ENCODE peak calls at places on chromosomes 11 and 22, in four cellular contexts. F is WTC11, R is HepG2, N is SK-N-SH. B is an unnamed sample.

GRCh38 chr11:76617553-76618265 is 52.8 kb downstream of the LRRC32 start:
- DNase-seq in F (no peak), R (no peak), N (no peak), B (no peak)

GRCh38 chr22:36746571-36746970 is 29.3 kb downstream of the IFT27 start:
- DNase-seq in N (no peak), R (no peak), F (peak; percentile 2), B (no peak)

GRCh38 chr11:122162095-122162494 is 46.1 kb upstream of the BLID start:
- DNase-seq in F (no peak), N (no peak), R (no peak), B (no peak)

GRCh38 chr11:12031856-12032526 is 23.6 kb upstream of the DKK3 start:
- DNase-seq in R (no peak), F (no peak), N (no peak), B (no peak)

GRCh38 chr11:123176785-123177184 is 18.3 kb downstream of the CLMP start:
- DNase-seq in N (no peak), R (no peak), F (no peak), B (no peak)

GRCh38 chr11:73950869-73951710 is at the start of gene DNAJB13:
- DNase-seq in R (peak; percentile 77), N (peak; percentile 72), F (peak; percentile 75), B (peak; percentile 67)

GRCh38 chr11:19557185-19557584 is 155.5 kb upstream of the NAV2 start:
- DNase-seq in N (no peak), F (no peak), R (no peak), B (no peak)

GRCh38 chr11:93001812-93002211 is 32.4 kb downstream of the MTNR1B start:
- DNase-seq in R (no peak), N (no peak), F (no peak), B (no peak)

GRCh38 chr11:5689551-5689983 is at the start of gene TRIM22:
- DNase-seq in R (no peak), F (peak; percentile 34), N (no peak), B (no peak)

GRCh38 chr11:70377645-70378044 is 20.7 kb upstream of the CTTN start:
- DNase-seq in N (no peak), F (no peak), R (no peak), B (no peak)

GRCh38 chr11:67632175-67632981 is 2.6 kb upstream of the NUDT8 start:
- DNase-seq in N (no peak), F (peak; percentile 9), R (peak; percentile 71), B (no peak)

GRCh38 chr11:35210886-35211546 is 72.0 kb downstream of the CD44 start:
- DNase-seq in F (no peak), N (no peak), R (no peak), B (no peak)

GRCh38 chr11:64933213-64933934 is 2.3 kb downstream of the GPHA2 start:
- DNase-seq in N (no peak), R (no peak), F (no peak), B (no peak)

GRCh38 chr11:15850992-15851615 is 505.2 kb downstream of the SOX6 start:
- DNase-seq in F (no peak), R (no peak), N (no peak), B (no peak)

GRCh38 chr11:67240575-67241389 is 25.5 kb upstream of the GRK2 start:
- DNase-seq in N (peak; percentile 58), R (peak; percentile 73), F (no peak), B (peak; percentile 80)

GRCh38 chr22:23495614-23496444 is 84.3 kb downstream of the IGLL1 start:
- DNase-seq in F (no peak), R (no peak), N (no peak), B (no peak)

GRCh38 chr11:44726278-44727113 is at the start of gene TSPAN18:
- DNase-seq in R (no peak), F (peak; percentile 62), N (peak; percentile 88), B (peak; percentile 70)
- TF ChIP-seq FOXJ3 in R (no peak), F (no peak), N (peak; percentile 57), B (no peak)

GRCh38 chr11:90997241-90997640 is 774.4 kb upstream of the CHORDC1 start:
- DNase-seq in R (no peak), F (no peak), N (no peak), B (no peak)
- TF ChIP-seq MAX in R (no peak), F (no peak), N (no peak), B (no peak)

DNA sequence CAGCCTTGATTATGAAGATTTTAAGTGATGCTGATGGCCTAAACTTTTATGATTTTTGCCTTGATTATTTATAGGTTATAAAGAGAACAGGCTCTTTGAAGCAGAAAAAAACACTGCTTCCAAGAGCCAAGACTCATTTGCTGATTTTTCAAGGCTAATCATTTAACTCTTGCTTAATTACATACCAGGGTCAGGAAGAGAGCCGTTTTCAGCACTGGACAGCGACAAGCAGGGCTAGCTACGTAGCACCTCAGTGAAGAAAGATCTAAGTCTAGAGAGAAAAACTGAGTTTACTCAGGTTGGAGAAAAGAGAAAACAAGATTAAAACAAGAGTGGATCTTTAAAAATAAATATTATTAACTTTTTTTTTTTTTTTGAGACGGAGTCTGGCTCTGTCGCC is 615.4 kb upstream of the B3GAT1 start:
- DNase-seq in R (peak; percentile 12), N (no peak), F (peak; percentile 70), B (peak; percentile 16)
- TF ChIP-seq FOXJ3 in R (no peak), N (no peak), F (no peak), B (no peak)

DNA sequence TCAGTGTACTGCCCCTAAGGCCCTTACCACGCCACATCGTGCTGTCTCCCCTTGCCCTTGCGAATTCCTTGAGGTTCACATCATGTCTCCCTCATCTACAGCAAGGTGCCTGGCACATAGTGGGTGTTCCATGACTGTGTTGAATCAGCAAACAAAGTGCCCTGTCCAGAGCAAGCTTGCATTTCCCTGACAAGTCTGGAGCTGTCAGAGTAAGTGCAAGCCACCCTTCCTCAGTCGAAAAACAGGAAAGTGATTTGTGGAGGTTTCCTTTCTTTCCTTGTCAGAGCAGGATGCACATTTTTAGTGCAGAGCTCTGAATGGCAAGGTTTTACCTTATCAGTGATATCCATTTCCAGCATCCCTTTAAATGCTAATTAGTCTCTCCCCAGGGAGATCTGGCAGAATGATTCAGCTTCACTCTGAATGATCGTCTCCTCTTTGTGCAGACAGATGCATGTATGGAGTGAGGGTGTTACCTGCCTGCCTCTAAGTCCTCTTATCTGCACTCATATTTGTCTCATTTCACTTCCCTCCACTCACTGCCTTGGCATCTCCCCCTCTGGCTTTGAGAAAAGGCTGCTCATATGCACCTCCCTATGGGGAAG is 331.2 kb downstream of the TMEM135 start:
- DNase-seq in F (no peak), R (no peak), N (no peak), B (no peak)
- TF ChIP-seq MAX in F (no peak), R (no peak), N (no peak), B (no peak)

GRCh38 chr11:119130662-119131061 is 9.3 kb downstream of the HINFP start:
- DNase-seq in N (no peak), R (peak; percentile 56), F (no peak), B (no peak)
- TF ChIP-seq FOXJ3 in N (no peak), R (no peak), F (no peak), B (no peak)

DNA sequence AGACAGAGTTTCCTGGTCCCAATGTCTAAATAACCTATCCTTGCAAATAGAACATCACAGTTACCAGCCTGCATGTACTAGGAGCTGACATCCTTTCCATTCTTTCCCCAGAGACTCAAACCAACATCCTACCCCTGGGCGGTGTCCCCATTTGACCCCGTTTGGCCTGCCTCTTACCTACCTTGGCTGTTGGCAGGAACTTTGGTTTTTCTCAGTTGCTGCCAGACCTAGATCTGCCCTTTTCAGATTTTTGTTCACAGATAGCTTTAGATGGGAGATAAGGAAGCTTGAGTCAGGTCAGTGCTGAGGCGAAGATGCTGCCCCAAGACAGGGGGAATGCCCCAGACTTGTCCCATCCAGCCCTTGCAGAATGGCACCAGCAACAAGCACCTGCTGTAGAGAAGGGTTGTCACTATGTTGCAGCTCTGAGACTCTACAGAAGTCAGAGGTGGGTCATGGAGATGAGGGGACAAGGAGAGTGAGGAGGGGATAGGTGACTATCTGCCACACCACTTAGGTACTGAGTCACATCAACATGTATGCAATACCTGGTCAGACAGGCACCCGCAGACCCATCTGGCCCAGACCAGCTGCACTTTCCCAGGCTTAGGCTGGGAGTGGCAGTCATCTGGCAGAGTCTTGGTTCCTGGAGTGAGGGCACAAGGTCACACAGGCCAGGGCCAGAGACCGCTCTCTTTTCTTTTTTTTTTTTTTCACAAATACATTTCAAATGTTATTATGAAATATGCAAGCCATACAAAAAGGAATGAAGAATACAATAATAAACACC is 61.5 kb upstream of the POU2AF1 start:
- DNase-seq in R (no peak), F (no peak), N (no peak), B (no peak)
- TF ChIP-seq MAX in R (no peak), F (no peak), N (no peak), B (no peak)

GRCh38 chr11:20962581-20962980 is 293.2 kb downstream of the NELL1 start:
- DNase-seq in F (no peak), N (no peak), R (no peak), B (no peak)
- TF ChIP-seq FOXJ3 in F (no peak), N (no peak), R (no peak), B (no peak)